ENCODE peak calls at places on chromosome 1, in eight cellular contexts. P is stomach, M is Peyer's patch, Q is thyroid gland, B is body of pancreas, I is A549, R is spleen, X is suprapubic skin. Y is an unnamed sample.

GRCh38 chr1:207404849-207405525 is 49.1 kb upstream of the CR2 start:
- DNase-seq in P (no peak), M (no peak), Q (no peak), B (no peak), I (peak; percentile 77), R (no peak), X (no peak), Y (no peak)

GRCh38 chr1:60129916-60130315 is 56.3 kb upstream of the C1orf87 start:
- DNase-seq in P (no peak), M (no peak), Q (no peak), B (no peak), I (no peak), R (no peak), X (no peak), Y (no peak)

GRCh38 chr1:201828820-201829774 is at the start of gene IPO9:
- DNase-seq in P (peak; percentile 97), M (peak; percentile 93), Q (peak; percentile 95), B (peak; percentile 94), I (peak; percentile 94), R (peak; percentile 98), X (peak; percentile 95), Y (peak; percentile 99)

GRCh38 chr1:91199988-91200387 is 178.2 kb upstream of the ZNF644 start:
- DNase-seq in P (no peak), M (no peak), Q (no peak), B (no peak), I (no peak), R (no peak), X (no peak), Y (no peak)

GRCh38 chr1:198656500-198656932 is 17.7 kb downstream of the PTPRC start:
- DNase-seq in P (peak; percentile 40), M (peak; percentile 89), Q (peak; percentile 22), B (no peak), I (no peak), R (peak; percentile 87), X (peak; percentile 67), Y (no peak)

GRCh38 chr1:61056674-61057439 is 25.5 kb upstream of the NFIA start:
- DNase-seq in P (peak; percentile 74), M (no peak), Q (peak; percentile 62), B (peak; percentile 80), I (peak; percentile 57), R (peak; percentile 81), X (peak; percentile 78), Y (peak; percentile 90)

GRCh38 chr1:101233495-101233894 is 3.3 kb upstream of the S1PR1 start:
- DNase-seq in P (no peak), M (no peak), Q (no peak), B (no peak), I (no peak), R (no peak), X (no peak), Y (no peak)

GRCh38 chr1:109655624-109656519 is at the start of gene GSTM4:
- DNase-seq in P (peak; percentile 88), M (peak; percentile 88), Q (peak; percentile 95), B (peak; percentile 86), I (peak; percentile 53), R (peak; percentile 96), X (peak; percentile 87), Y (peak; percentile 96)

GRCh38 chr1:54952950-54953718 is 27.3 kb upstream of the TMEM61 start:
- DNase-seq in P (no peak), M (no peak), Q (no peak), B (no peak), I (peak; percentile 10), R (no peak), X (no peak), Y (no peak)

GRCh38 chr1:226495716-226496115 is 52.8 kb upstream of the STUM start:
- DNase-seq in P (peak; percentile 23), M (no peak), Q (no peak), B (peak; percentile 96), I (no peak), R (no peak), X (no peak), Y (peak; percentile 57)

GRCh38 chr1:24751833-24752232 is 6.6 kb downstream of the CLIC4 start:
- DNase-seq in P (no peak), M (no peak), Q (no peak), B (no peak), I (no peak), R (no peak), X (no peak), Y (no peak)

GRCh38 chr1:24749257-24749656 is 4.0 kb downstream of the CLIC4 start:
- DNase-seq in P (no peak), M (peak; percentile 15), Q (no peak), B (no peak), I (no peak), R (no peak), X (no peak), Y (no peak)

GRCh38 chr1:24754229-24754628 is 9.0 kb downstream of the CLIC4 start:
- DNase-seq in P (no peak), M (no peak), Q (no peak), B (no peak), I (no peak), R (no peak), X (no peak), Y (no peak)

GRCh38 chr1:24749886-24750285 is 4.6 kb downstream of the CLIC4 start:
- DNase-seq in P (no peak), M (peak; percentile 13), Q (no peak), B (no peak), I (no peak), R (peak; percentile 50), X (no peak), Y (no peak)

GRCh38 chr1:24752305-24752704 is 7.1 kb downstream of the CLIC4 start:
- DNase-seq in P (no peak), M (no peak), Q (no peak), B (no peak), I (no peak), R (no peak), X (no peak), Y (no peak)
- H3K4me3 ChIP-seq in P (no peak overlapping the region), M (no peak overlapping the region), Q (no peak overlapping the region), B (no peak overlapping the region), I (no peak overlapping the region), R (no peak overlapping the region), X (no peak overlapping the region), Y (no peak overlapping the region)

GRCh38 chr1:58782308-58783089 is 1.3 kb downstream of the JUN start:
- DNase-seq in P (peak; percentile 66), M (peak; percentile 69), Q (peak; percentile 54), B (peak; percentile 71), I (peak; percentile 39), R (peak; percentile 95), X (peak; percentile 82), Y (peak; percentile 92)
- TF ChIP-seq POLR2A in P (no peak), M (peak; percentile 12), Q (no peak), B (no peak), I (peak; percentile 15), R (no peak), X (no peak), Y (no peak)

GRCh38 chr1:44929556-44929955 is 56.8 kb downstream of the EIF2B3 start:
- DNase-seq in P (no peak), M (no peak), Q (no peak), B (no peak), I (no peak), R (no peak), X (no peak), Y (no peak)

GRCh38 chr1:44919387-44919786 is 67.0 kb downstream of the EIF2B3 start:
- DNase-seq in P (no peak), M (no peak), Q (no peak), B (no peak), I (no peak), R (no peak), X (no peak), Y (no peak)

GRCh38 chr1:44926311-44926781 is 60.0 kb downstream of the EIF2B3 start:
- DNase-seq in P (no peak), M (no peak), Q (no peak), B (no peak), I (no peak), R (no peak), X (no peak), Y (no peak)

DNA sequence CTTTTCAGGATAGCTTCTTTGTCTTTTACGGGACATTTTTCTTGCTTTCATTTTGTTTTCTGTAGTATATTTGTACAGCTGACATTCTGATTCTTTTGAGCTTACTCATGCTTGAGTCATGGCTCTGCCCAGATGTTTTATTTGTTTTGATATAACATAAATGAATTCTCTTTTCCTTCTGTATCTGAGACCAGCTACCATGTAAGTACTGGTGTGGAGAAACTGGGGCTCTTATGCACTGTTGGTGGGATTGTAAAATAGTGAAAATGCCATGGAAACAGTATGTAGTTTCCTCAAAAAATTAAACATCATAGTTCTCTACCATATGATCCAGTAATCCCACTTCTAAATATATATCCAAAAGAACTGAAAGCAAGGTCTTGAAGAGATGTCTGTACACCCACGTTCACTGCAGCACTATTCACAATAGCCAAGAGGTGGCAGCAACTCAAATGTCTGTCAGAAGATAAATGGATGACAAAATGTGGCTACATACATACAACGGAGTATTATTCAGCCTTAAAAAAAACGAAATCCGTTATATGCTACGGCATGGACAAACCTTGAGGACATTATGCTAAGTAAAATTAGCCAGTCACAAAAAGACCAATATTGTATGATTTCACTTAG is 61.4 kb downstream of the EIF2B3 start:
- DNase-seq in P (no peak), M (no peak), Q (no peak), B (no peak), I (peak; percentile 63), R (no peak), X (no peak), Y (no peak)
- TF ChIP-seq CTCF in P (peak; percentile 17), M (peak; percentile 49), Q (peak; percentile 15), B (peak; percentile 20), I (peak; percentile 38), R (no peak), X (peak; percentile 27), Y (no peak)

DNA sequence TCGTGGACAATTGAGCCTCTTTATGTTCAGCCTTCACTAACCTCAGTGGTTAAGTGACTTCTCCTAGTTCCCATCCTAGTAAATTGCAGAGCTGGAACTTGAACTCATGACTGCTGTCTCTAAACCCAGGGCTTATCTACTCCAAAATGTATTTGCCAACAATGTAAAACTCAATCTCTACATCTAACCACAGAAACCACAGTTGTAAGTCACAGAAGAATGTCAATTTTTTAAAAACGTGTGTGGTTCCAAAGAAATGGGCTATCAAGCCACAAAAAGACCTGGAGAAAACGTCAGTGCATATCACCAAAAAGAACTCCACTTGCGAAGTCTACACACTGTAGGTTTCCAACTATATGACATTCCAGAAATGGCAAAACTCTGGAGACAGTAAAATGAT is 172.6 kb upstream of the HMCN1 start:
- DNase-seq in P (no peak), M (no peak), Q (no peak), B (no peak), I (no peak), R (no peak), X (no peak), Y (no peak)
- H3K4me3 ChIP-seq in P (no peak overlapping the region), M (no peak overlapping the region), Q (no peak overlapping the region), B (no peak overlapping the region), I (no peak overlapping the region), R (no peak overlapping the region), X (no peak overlapping the region), Y (no peak overlapping the region)

Y was measured in lower leg skin.